ENCODE peak calls at places on chromosomes 12 and 14, in ten cellular contexts. C is PC-9; G is adipocyte; O is GM06990; H is tibial artery; Z is astrocyte of the spinal cord; I is IMR-90; P is CD8-positive, alpha-beta memory T cell; M is upper lobe of right lung; J is Karpas-422. B is an unnamed sample.
A peak's percentile ranks its signal among the peaks of the same experiment; 100 is the strongest.

GRCh38 chr12:47742253-47742825 is 16.3 kb downstream of the RAPGEF3 start:
- DNase-seq in C (peak; percentile 66), G (peak; percentile 66), O (no peak), H (peak; percentile 47), Z (peak; percentile 25), I (no peak), P (peak; percentile 49), M (peak; percentile 85), J (peak; percentile 85), B (peak; percentile 76)

GRCh38 chr14:55133416-55133815 is 4.4 kb downstream of the LGALS3 start:
- DNase-seq in C (no peak), G (peak; percentile 71), O (no peak), H (no peak), Z (no peak), I (peak; percentile 43), P (no peak), M (no peak), J (no peak), B (no peak)

GRCh38 chr14:89644641-89645040 is 227.6 kb upstream of the FOXN3 start:
- DNase-seq in C (no peak), G (no peak), O (no peak), H (no peak), Z (no peak), I (no peak), P (no peak), M (no peak), J (no peak), B (no peak)

GRCh38 chr12:57469334-57470164 is 10.0 kb downstream of the GLI1 start:
- DNase-seq in C (no peak), G (no peak), O (no peak), H (no peak), Z (no peak), I (no peak), P (no peak), M (peak; percentile 9), J (no peak), B (no peak)

GRCh38 chr14:96213871-96214465 is 9.3 kb downstream of the BDKRB2 start:
- DNase-seq in C (no peak), G (no peak), O (no peak), H (no peak), Z (no peak), I (no peak), P (no peak), M (no peak), J (no peak), B (peak; percentile 52)

GRCh38 chr12:116406529-116406928 is 129.0 kb upstream of the MED13L start:
- DNase-seq in C (peak; percentile 74), G (peak; percentile 90), O (peak; percentile 24), H (peak; percentile 98), Z (no peak), I (peak; percentile 55), P (no peak), M (peak; percentile 75), J (no peak), B (peak; percentile 95)

GRCh38 chr14:76186318-76187027 is 34.8 kb downstream of the GPATCH2L start:
- DNase-seq in C (no peak), G (no peak), O (peak; percentile 26), H (no peak), Z (no peak), I (no peak), P (no peak), M (no peak), J (no peak), B (no peak)

GRCh38 chr14:88204221-88204620 is 118.8 kb downstream of the KCNK10 start:
- DNase-seq in C (no peak), G (no peak), O (no peak), H (no peak), Z (no peak), I (no peak), P (no peak), M (no peak), J (no peak), B (no peak)

GRCh38 chr12:129145381-129145780 is 292.1 kb downstream of the GLT1D1 start:
- DNase-seq in C (no peak), G (no peak), O (no peak), H (no peak), Z (no peak), I (no peak), P (no peak), M (no peak), J (no peak), B (no peak)

GRCh38 chr14:60649815-60650381 is 621 bp upstream of the SIX1 start:
- DNase-seq in C (peak; percentile 19), G (peak; percentile 52), O (no peak), H (no peak), Z (peak; percentile 52), I (peak; percentile 60), P (no peak), M (no peak), J (no peak), B (no peak)
- H3K4me3 ChIP-seq in C (peak overlapping the region; percentile 88), G (peak overlapping the region; percentile 89), O (peak overlapping the region; percentile 59), H (peak overlapping the region; percentile 77), Z (peak overlapping the region; percentile 66), I (peak overlapping the region; percentile 74), P (no peak overlapping the region), M (peak overlapping the region; percentile 51), J (no peak overlapping the region), B (peak overlapping the region; percentile 54)

GRCh38 chr14:22800356-22800755 is 14.9 kb downstream of the SLC7A7 start:
- DNase-seq in C (no peak), G (no peak), O (no peak), H (no peak), Z (no peak), I (peak; percentile 22), P (no peak), M (no peak), J (no peak), B (no peak)
- H3K4me3 ChIP-seq in C (no peak overlapping the region), G (no peak overlapping the region), O (no peak overlapping the region), H (no peak overlapping the region), Z (no peak overlapping the region), I (no peak overlapping the region), P (no peak overlapping the region), M (no peak overlapping the region), J (no peak overlapping the region), B (no peak overlapping the region)

GRCh38 chr12:65323025-65323424 is 44.5 kb downstream of the MSRB3 start:
- DNase-seq in C (no peak), G (no peak), O (no peak), H (no peak), Z (no peak), I (no peak), P (no peak), M (no peak), J (no peak), B (no peak)
- H3K4me3 ChIP-seq in C (no peak overlapping the region), G (no peak overlapping the region), O (no peak overlapping the region), H (no peak overlapping the region), Z (no peak overlapping the region), I (no peak overlapping the region), P (no peak overlapping the region), M (no peak overlapping the region), J (no peak overlapping the region), B (no peak overlapping the region)

GRCh38 chr12:30794591-30795409 is 40.0 kb upstream of the CAPRIN2 start:
- DNase-seq in C (peak; percentile 77), G (peak; percentile 56), O (no peak), H (peak; percentile 25), Z (peak; percentile 97), I (peak; percentile 85), P (no peak), M (no peak), J (no peak), B (no peak)
- H3K4me3 ChIP-seq in C (peak overlapping the region; percentile 82), G (peak overlapping the region; percentile 85), O (no peak overlapping the region), H (peak overlapping the region; percentile 70), Z (peak overlapping the region; percentile 52), I (no peak overlapping the region), P (peak overlapping the region; percentile 41), M (peak overlapping the region; percentile 57), J (no peak overlapping the region), B (no peak overlapping the region)

GRCh38 chr14:99579077-99579836 is 24.8 kb downstream of the CCDC85C start:
- DNase-seq in C (peak; percentile 52), G (no peak), O (no peak), H (no peak), Z (no peak), I (no peak), P (no peak), M (peak; percentile 91), J (no peak), B (peak; percentile 92)
- H3K4me3 ChIP-seq in C (peak overlapping the region; percentile 29), G (no peak overlapping the region), O (no peak overlapping the region), H (no peak overlapping the region), Z (no peak overlapping the region), I (no peak overlapping the region), P (no peak overlapping the region), M (no peak overlapping the region), J (no peak overlapping the region), B (no peak overlapping the region)

GRCh38 chr14:60757617-60758016 is 23.1 kb downstream of the MNAT1 start:
- DNase-seq in C (no peak), G (peak; percentile 77), O (no peak), H (no peak), Z (peak; percentile 39), I (peak; percentile 74), P (no peak), M (no peak), J (peak; percentile 38), B (no peak)
- H3K4me3 ChIP-seq in C (peak overlapping the region; percentile 18), G (peak overlapping the region; percentile 59), O (no peak overlapping the region), H (no peak overlapping the region), Z (no peak overlapping the region), I (no peak overlapping the region), P (no peak overlapping the region), M (no peak overlapping the region), J (no peak overlapping the region), B (no peak overlapping the region)

GRCh38 chr14:91879196-91879595 is 11.9 kb upstream of the TC2N start:
- DNase-seq in C (no peak), G (no peak), O (no peak), H (no peak), Z (no peak), I (no peak), P (no peak), M (no peak), J (no peak), B (peak; percentile 42)

GRCh38 chr14:91877376-91877775 is 10.0 kb upstream of the TC2N start:
- DNase-seq in C (no peak), G (no peak), O (no peak), H (no peak), Z (no peak), I (no peak), P (no peak), M (peak; percentile 34), J (no peak), B (peak; percentile 28)

GRCh38 chr14:91876492-91876891 is 9.2 kb upstream of the TC2N start:
- DNase-seq in C (no peak), G (no peak), O (no peak), H (no peak), Z (no peak), I (no peak), P (no peak), M (no peak), J (no peak), B (peak; percentile 29)

GRCh38 chr14:91875515-91876286 is 8.4 kb upstream of the TC2N start:
- DNase-seq in C (no peak), G (no peak), O (no peak), H (no peak), Z (no peak), I (no peak), P (no peak), M (no peak), J (no peak), B (peak; percentile 24)

DNA sequence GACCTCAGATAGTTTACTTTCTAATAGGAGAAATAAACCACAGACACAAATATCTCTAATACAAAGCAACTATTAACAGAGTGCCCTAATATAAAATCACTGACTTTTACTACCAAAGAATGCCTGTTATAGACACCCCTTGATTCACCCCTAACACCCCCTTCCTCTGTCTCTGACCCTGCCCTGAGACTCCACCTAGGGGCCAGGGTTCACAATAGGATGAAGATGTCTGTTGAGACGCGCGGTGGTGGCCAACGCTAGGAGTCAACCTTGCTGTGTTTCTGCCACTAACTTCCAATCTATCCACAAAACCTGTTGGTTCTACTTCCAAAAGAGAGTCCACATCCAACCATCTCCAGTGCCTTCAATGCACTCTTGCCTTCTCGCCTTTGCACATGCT is 10.9 kb upstream of the TC2N start:
- DNase-seq in C (no peak), G (no peak), O (no peak), H (no peak), Z (no peak), I (no peak), P (no peak), M (peak; percentile 8), J (peak; percentile 56), B (peak; percentile 22)
- H3K4me3 ChIP-seq in C (no peak overlapping the region), G (no peak overlapping the region), O (no peak overlapping the region), H (no peak overlapping the region), Z (no peak overlapping the region), I (no peak overlapping the region), P (no peak overlapping the region), M (no peak overlapping the region), J (no peak overlapping the region), B (no peak overlapping the region)

B was measured in kidney.